ENCODE peak calls at places on chromosomes 11 and 22, in six cellular contexts. V is activated CD4-positive, CD25-positive, alpha-beta regulatory T cell; N is GM20000; M is left ventricle myocardium inferior; T is ACHN; I is NCI-H510A treated with DMSO at 0.1 percent for 48 hours. F is an unnamed sample.

GRCh38 chr11:17496406-17496805 is 19.8 kb upstream of the ABCC8 start:
- DNase-seq in N (no peak), V (no peak), T (no peak), I (no peak), M (no peak), F (peak)

GRCh38 chr22:24157783-24158170 is 23.5 kb upstream of the SUSD2 start:
- DNase-seq in M (no peak), V (no peak), I (no peak), N (peak), T (no peak), F (peak)

GRCh38 chr11:30635401-30635989 is 49.3 kb upstream of the MPPED2 start:
- DNase-seq in I (no peak), T (no peak), M (no peak), V (no peak), N (no peak), F (no peak)

GRCh38 chr22:35648066-35649025 is at the start of gene APOL6:
- DNase-seq in I (peak), N (peak), V (no peak), T (peak), M (no peak), F (no peak)

GRCh38 chr11:107217444-107217843 is 199.2 kb upstream of the GUCY1A2 start:
- DNase-seq in I (no peak), M (no peak), V (no peak), T (no peak), N (no peak), F (no peak)

GRCh38 chr11:108224908-108225786 is 2.3 kb downstream of the ATM start:
- DNase-seq in M (no peak), I (no peak), V (no peak), T (peak), N (no peak), F (no peak)

GRCh38 chr11:82718307-82718706 is 15.4 kb downstream of the FAM181B start:
- DNase-seq in V (no peak), N (peak), M (no peak), I (peak), T (peak), F (peak)

GRCh38 chr11:99368579-99368978 is 347.8 kb downstream of the CNTN5 start:
- DNase-seq in T (no peak), N (no peak), M (no peak), I (no peak), V (no peak), F (no peak)

GRCh38 chr22:42268852-42269406 is 1.5 kb downstream of the TCF20 start:
- DNase-seq in I (no peak), M (no peak), N (no peak), T (no peak), V (no peak), F (no peak)

GRCh38 chr11:132655187-132655855 is 877.0 kb downstream of the OPCML start:
- DNase-seq in M (no peak), V (no peak), I (no peak), N (no peak), T (no peak), F (no peak)

GRCh38 chr11:46917109-46918086 is 952 bp downstream of the LRP4 start:
- DNase-seq in I (no peak), V (no peak), M (no peak), T (no peak), N (peak), F (no peak)

GRCh38 chr22:49600891-49601431 is 226.7 kb downstream of the BRD1 start:
- DNase-seq in T (no peak), V (no peak), I (no peak), M (no peak), N (no peak), F (no peak)

GRCh38 chr11:44695169-44695833 is 31.5 kb upstream of the TSPAN18 start:
- DNase-seq in V (no peak), N (no peak), M (no peak), T (no peak), I (no peak), F (no peak)

GRCh38 chr11:78138694-78139421 is 568 bp downstream of the ALG8 start:
- DNase-seq in I (peak), V (no peak), T (peak), M (no peak), N (peak), F (no peak)

GRCh38 chr11:67275606-67276409 is 9.5 kb downstream of the GRK2 start:
- DNase-seq in I (no peak), N (no peak), T (no peak), V (no peak), M (no peak), F (peak)

GRCh38 chr11:129445226-129445625 is 69.6 kb downstream of the BARX2 start:
- DNase-seq in V (no peak), T (no peak), N (no peak), M (no peak), I (no peak), F (no peak)

GRCh38 chr11:20367313-20367948 is 3.9 kb downstream of the HTATIP2 start:
- DNase-seq in M (no peak), N (no peak), V (no peak), I (no peak), T (peak), F (peak)

GRCh38 chr11:10208045-10208674 is 85.9 kb downstream of the SBF2 start:
- DNase-seq in N (peak), M (no peak), T (peak), V (no peak), I (peak), F (no peak)

F was measured in aorta.